ENCODE peak calls at places on chromosomes 2 and 18, in seven cellular contexts. One of them, this sample, is unnamed.

GRCh38 chr2:33077841-33078240 is 131.1 kb downstream of the LTBP1 start:
- DNase-seq in substantia nigra: no peak
- DNase-seq in effector memory CD4-positive, alpha-beta T cell: no peak
- DNase-seq in fibroblast of mammary gland: no peak
- DNase-seq in NCI-H69: peak; percentile 81
- DNase-seq in CD8-positive, alpha-beta T cell: no peak
- DNase-seq in GM03348: no peak
- DNase-seq in this sample: no peak

GRCh38 chr2:61363580-61363979 is 107.3 kb downstream of the USP34 start:
- DNase-seq in fibroblast of mammary gland: no peak
- DNase-seq in CD8-positive, alpha-beta T cell: no peak
- DNase-seq in effector memory CD4-positive, alpha-beta T cell: no peak
- DNase-seq in substantia nigra: no peak
- DNase-seq in GM03348: no peak
- DNase-seq in NCI-H69: no peak
- DNase-seq in this sample: no peak

GRCh38 chr2:47313141-47313691 is 89.7 kb upstream of the MSH2 start:
- DNase-seq in fibroblast of mammary gland: no peak
- DNase-seq in NCI-H69: peak; percentile 39
- DNase-seq in GM03348: no peak
- DNase-seq in substantia nigra: no peak
- DNase-seq in effector memory CD4-positive, alpha-beta T cell: no peak
- DNase-seq in CD8-positive, alpha-beta T cell: no peak
- DNase-seq in this sample: no peak

GRCh38 chr18:75248426-75249191 is 38.0 kb downstream of the TSHZ1 start:
- DNase-seq in GM03348: no peak
- DNase-seq in substantia nigra: no peak
- DNase-seq in fibroblast of mammary gland: no peak
- DNase-seq in effector memory CD4-positive, alpha-beta T cell: no peak
- DNase-seq in NCI-H69: peak; percentile 98
- DNase-seq in CD8-positive, alpha-beta T cell: no peak
- DNase-seq in this sample: no peak

GRCh38 chr2:232219496-232219870 is 159.1 kb upstream of the ALPP start:
- DNase-seq in NCI-H69: no peak
- DNase-seq in effector memory CD4-positive, alpha-beta T cell: no peak
- DNase-seq in fibroblast of mammary gland: no peak
- DNase-seq in GM03348: no peak
- DNase-seq in substantia nigra: no peak
- DNase-seq in CD8-positive, alpha-beta T cell: no peak
- DNase-seq in this sample: no peak

GRCh38 chr18:11842562-11842961 is 8.7 kb upstream of the CHMP1B start:
- DNase-seq in NCI-H69: no peak
- DNase-seq in substantia nigra: no peak
- DNase-seq in fibroblast of mammary gland: no peak
- DNase-seq in effector memory CD4-positive, alpha-beta T cell: no peak
- DNase-seq in GM03348: no peak
- DNase-seq in CD8-positive, alpha-beta T cell: no peak
- DNase-seq in this sample: no peak

GRCh38 chr2:239322414-239323086 is 78.3 kb downstream of the HDAC4 start:
- DNase-seq in CD8-positive, alpha-beta T cell: no peak
- DNase-seq in GM03348: no peak
- DNase-seq in effector memory CD4-positive, alpha-beta T cell: no peak
- DNase-seq in substantia nigra: no peak
- DNase-seq in fibroblast of mammary gland: peak; percentile 77
- DNase-seq in NCI-H69: no peak
- DNase-seq in this sample: no peak

GRCh38 chr2:231985823-231986261 is 24.3 kb downstream of the DIS3L2 start:
- DNase-seq in effector memory CD4-positive, alpha-beta T cell: no peak
- DNase-seq in GM03348: no peak
- DNase-seq in substantia nigra: no peak
- DNase-seq in fibroblast of mammary gland: peak; percentile 19
- DNase-seq in NCI-H69: no peak
- DNase-seq in CD8-positive, alpha-beta T cell: no peak
- DNase-seq in this sample: no peak

GRCh38 chr2:50491541-50492114 is 540.3 kb downstream of the NRXN1 start:
- DNase-seq in substantia nigra: no peak
- DNase-seq in GM03348: peak; percentile 60
- DNase-seq in effector memory CD4-positive, alpha-beta T cell: no peak
- DNase-seq in CD8-positive, alpha-beta T cell: no peak
- DNase-seq in NCI-H69: peak; percentile 42
- DNase-seq in fibroblast of mammary gland: peak; percentile 53
- DNase-seq in this sample: no peak

GRCh38 chr18:6859676-6860422 is 130.3 kb downstream of the ARHGAP28 start:
- DNase-seq in CD8-positive, alpha-beta T cell: no peak
- DNase-seq in NCI-H69: no peak
- DNase-seq in effector memory CD4-positive, alpha-beta T cell: no peak
- DNase-seq in fibroblast of mammary gland: peak; percentile 34
- DNase-seq in GM03348: no peak
- DNase-seq in substantia nigra: no peak
- DNase-seq in this sample: no peak

GRCh38 chr2:202034249-202035088 is 814 bp downstream of the FZD7 start:
- DNase-seq in CD8-positive, alpha-beta T cell: no peak
- DNase-seq in substantia nigra: no peak
- DNase-seq in NCI-H69: peak; percentile 52
- DNase-seq in GM03348: peak; percentile 58
- DNase-seq in effector memory CD4-positive, alpha-beta T cell: no peak
- DNase-seq in fibroblast of mammary gland: peak; percentile 47
- DNase-seq in this sample: no peak

GRCh38 chr2:45699032-45699658 is 47.7 kb downstream of the PRKCE start:
- DNase-seq in GM03348: peak; percentile 70
- DNase-seq in NCI-H69: no peak
- DNase-seq in fibroblast of mammary gland: peak; percentile 89
- DNase-seq in CD8-positive, alpha-beta T cell: no peak
- DNase-seq in effector memory CD4-positive, alpha-beta T cell: no peak
- DNase-seq in substantia nigra: no peak
- DNase-seq in this sample: peak; percentile 57

GRCh38 chr2:78541088-78541450 is 484.4 kb upstream of the REG3G start:
- DNase-seq in CD8-positive, alpha-beta T cell: no peak
- DNase-seq in GM03348: no peak
- DNase-seq in fibroblast of mammary gland: no peak
- DNase-seq in NCI-H69: no peak
- DNase-seq in effector memory CD4-positive, alpha-beta T cell: no peak
- DNase-seq in substantia nigra: no peak
- DNase-seq in this sample: no peak

GRCh38 chr2:8457620-8458255 is 224.1 kb upstream of the ID2 start:
- DNase-seq in GM03348: no peak
- DNase-seq in substantia nigra: no peak
- DNase-seq in NCI-H69: peak; percentile 71
- DNase-seq in fibroblast of mammary gland: no peak
- DNase-seq in effector memory CD4-positive, alpha-beta T cell: no peak
- DNase-seq in CD8-positive, alpha-beta T cell: no peak
- DNase-seq in this sample: no peak

This sample was measured in GM04503.